ENCODE peak calls at places on chromosomes 7 and 10, in ten cellular contexts. K is stimulated activated CD4-positive, alpha-beta T cell treated with anti-CD3 and anti-CD28 coated beads, TNF-alpha, amount 100 ng/mL, for 4 hours; D is NCI-H524; L is GM10248; U is MCF 10A; P is AG08395; G is HS-5; M is stimulated activated CD8-positive, alpha-beta memory T cell treated with anti-CD3 and anti-CD28 coated beads, Interleukin-15, amount 100 ng/mL, for 1 hour; F is GM19239; C is stromal cell of bone marrow. J is an unnamed sample.

GRCh38 chr10:97508342-97508741 is 9.6 kb downstream of the UBTD1 start:
- DNase-seq in K (no peak), D (no peak), L (no peak), U (no peak), P (peak), G (no peak), M (no peak), F (no peak), C (peak), J (no peak)

GRCh38 chr10:43073721-43074120 is 3.1 kb upstream of the RET start:
- DNase-seq in K (no peak), D (no peak), L (no peak), U (no peak), P (no peak), G (no peak), M (no peak), F (no peak), C (no peak), J (no peak)

GRCh38 chr7:105816270-105816843 is 60.0 kb downstream of the ATXN7L1 start:
- DNase-seq in K (no peak), D (no peak), L (no peak), U (peak), P (no peak), G (no peak), M (no peak), F (no peak), C (no peak), J (no peak)

GRCh38 chr7:95213148-95213547 is 111.2 kb downstream of the PON1 start:
- DNase-seq in K (no peak), D (no peak), L (no peak), U (no peak), P (no peak), G (no peak), M (no peak), F (no peak), C (peak), J (no peak)

GRCh38 chr7:727806-728460 is 852 bp upstream of the PRKAR1B start:
- DNase-seq in K (no peak), D (no peak), L (no peak), U (peak), P (peak), G (no peak), M (no peak), F (no peak), C (peak), J (no peak)

GRCh38 chr10:118800920-118801319 is 46.1 kb upstream of the CACUL1 start:
- DNase-seq in K (no peak), D (peak), L (no peak), U (peak), P (peak), G (no peak), M (no peak), F (no peak), C (no peak), J (peak)

GRCh38 chr7:15086171-15086745 is 183.7 kb upstream of the DGKB start:
- DNase-seq in K (no peak), D (no peak), L (no peak), U (no peak), P (peak), G (no peak), M (no peak), F (no peak), C (no peak), J (no peak)

GRCh38 chr10:120997313-120998102 is 146.3 kb downstream of the WDR11 start:
- DNase-seq in K (no peak), D (no peak), L (no peak), U (no peak), P (no peak), G (no peak), M (no peak), F (no peak), C (no peak), J (no peak)

GRCh38 chr10:87634311-87634710 is 25.4 kb upstream of the PAPSS2 start:
- DNase-seq in K (no peak), D (no peak), L (no peak), U (no peak), P (no peak), G (no peak), M (no peak), F (no peak), C (no peak), J (no peak)

GRCh38 chr7:121748546-121748945 is 124.4 kb upstream of the PTPRZ1 start:
- DNase-seq in K (no peak), D (no peak), L (no peak), U (peak), P (no peak), G (no peak), M (no peak), F (no peak), C (no peak), J (no peak)

GRCh38 chr7:146683439-146683838 is 566.8 kb downstream of the CNTNAP2 start:
- DNase-seq in K (no peak), D (no peak), L (no peak), U (peak), P (no peak), G (no peak), M (no peak), F (no peak), C (peak), J (no peak)

GRCh38 chr7:3065724-3066143 is 22.1 kb upstream of the CARD11 start:
- DNase-seq in K (no peak), D (peak), L (peak), U (peak), P (no peak), G (no peak), M (peak), F (peak), C (no peak), J (peak)

GRCh38 chr10:46530249-46531186 is 25.9 kb downstream of the GPRIN2 start:
- DNase-seq in K (no peak), D (no peak), L (no peak), U (no peak), P (peak), G (peak), M (no peak), F (no peak), C (peak), J (peak)

GRCh38 chr7:151372612-151373265 is 31.1 kb downstream of the NUB1 start:
- DNase-seq in K (no peak), D (no peak), L (no peak), U (no peak), P (no peak), G (no peak), M (no peak), F (no peak), C (no peak), J (no peak)

GRCh38 chr10:3723706-3724225 is 61.2 kb downstream of the KLF6 start:
- DNase-seq in K (no peak), D (no peak), L (no peak), U (no peak), P (peak), G (no peak), M (no peak), F (no peak), C (no peak), J (no peak)

GRCh38 chr7:107105591-107106245 is 61.2 kb downstream of the PRKAR2B start:
- DNase-seq in K (no peak), D (no peak), L (no peak), U (no peak), P (no peak), G (no peak), M (no peak), F (no peak), C (no peak), J (no peak)

GRCh38 chr7:92614586-92615237 is 24.5 kb upstream of the FAM133B start:
- DNase-seq in K (no peak), D (peak), L (no peak), U (no peak), P (no peak), G (no peak), M (no peak), F (no peak), C (no peak), J (no peak)

GRCh38 chr10:71351628-71352319 is 32.7 kb downstream of the SLC29A3 start:
- DNase-seq in K (no peak), D (no peak), L (no peak), U (no peak), P (no peak), G (no peak), M (no peak), F (no peak), C (no peak), J (no peak)

GRCh38 chr10:70958396-70958795 is 70.0 kb upstream of the PCBD1 start:
- DNase-seq in K (no peak), D (no peak), L (no peak), U (no peak), P (no peak), G (no peak), M (no peak), F (no peak), C (peak), J (no peak)

GRCh38 chr10:72164617-72165016 is 51.2 kb upstream of the ANAPC16 start:
- DNase-seq in K (no peak), D (no peak), L (no peak), U (no peak), P (no peak), G (no peak), M (no peak), F (no peak), C (no peak), J (peak)

GRCh38 chr10:120012133-120012405 is 119.5 kb downstream of the SEC23IP start:
- DNase-seq in K (no peak), D (peak), L (no peak), U (no peak), P (no peak), G (no peak), M (no peak), F (no peak), C (no peak), J (no peak)

GRCh38 chr10:101940916-101941315 is 97.3 kb upstream of the KCNIP2 start:
- DNase-seq in K (no peak), D (no peak), L (no peak), U (peak), P (no peak), G (no peak), M (no peak), F (no peak), C (no peak), J (no peak)

GRCh38 chr10:99983280-99983988 is 26.3 kb downstream of the DNMBP start:
- DNase-seq in K (no peak), D (peak), L (no peak), U (no peak), P (peak), G (peak), M (no peak), F (no peak), C (peak), J (no peak)

GRCh38 chr7:69880848-69881247 is 282.6 kb downstream of the AUTS2 start:
- DNase-seq in K (no peak), D (peak), L (no peak), U (no peak), P (no peak), G (no peak), M (no peak), F (no peak), C (no peak), J (no peak)

GRCh38 chr10:132724436-132724835 is 61.5 kb downstream of the NKX6-2 start:
- DNase-seq in K (no peak), D (no peak), L (no peak), U (no peak), P (peak), G (no peak), M (no peak), F (no peak), C (no peak), J (no peak)

GRCh38 chr7:55527314-55527713 is 45.0 kb downstream of the VOPP1 start:
- DNase-seq in K (no peak), D (peak), L (no peak), U (no peak), P (no peak), G (no peak), M (no peak), F (no peak), C (no peak), J (no peak)

GRCh38 chr10:34758447-34758996 is 56.6 kb downstream of the PARD3 start:
- DNase-seq in K (no peak), D (no peak), L (peak), U (peak), P (peak), G (peak), M (no peak), F (peak), C (peak), J (no peak)

GRCh38 chr7:91869661-91870060 is 10.8 kb downstream of the MTERF1 start:
- DNase-seq in K (no peak), D (no peak), L (no peak), U (no peak), P (no peak), G (no peak), M (no peak), F (no peak), C (no peak), J (no peak)

GRCh38 chr10:72277340-72277995 is 3.7 kb downstream of the DDIT4 start:
- DNase-seq in K (no peak), D (no peak), L (no peak), U (no peak), P (no peak), G (no peak), M (no peak), F (no peak), C (no peak), J (no peak)

GRCh38 chr7:23467731-23468720 is 2.3 kb downstream of the IGF2BP3 start:
- DNase-seq in K (no peak), D (peak), L (peak), U (peak), P (no peak), G (no peak), M (no peak), F (peak), C (no peak), J (no peak)

GRCh38 chr7:107810626-107811025 is 7.6 kb upstream of the SLC26A3 start:
- DNase-seq in K (no peak), D (no peak), L (no peak), U (no peak), P (no peak), G (no peak), M (no peak), F (no peak), C (no peak), J (no peak)

GRCh38 chr10:5013385-5013784 is 9.7 kb upstream of the AKR1C2 start:
- DNase-seq in K (no peak), D (no peak), L (no peak), U (no peak), P (no peak), G (no peak), M (no peak), F (no peak), C (no peak), J (no peak)

J was measured in Jurkat, Clone E6-1.